ENCODE peak calls at places on chromosomes 11 and 22, in nine cellular contexts. One of them, this sample, is unnamed.

GRCh38 chr11:57344826-57345225 is 6.7 kb downstream of the P2RX3 start:
- DNase-seq in right cardiac atrium: no peak
- DNase-seq in pons: no peak
- DNase-seq in amygdala: no peak
- DNase-seq in activated CD4-positive, alpha-beta T cell treated with anti-CD3 and anti-CD28 coated beads, Interleukin-2, amount 50 U/mL, for 4 hours: no peak
- DNase-seq in GM10248: no peak
- DNase-seq in A673: no peak
- DNase-seq in stimulated activated CD8-positive, alpha-beta memory T cell treated with anti-CD3 and anti-CD28 coated beads, Interleukin-4, amount 100 ng/mL, for 48 hours: no peak
- DNase-seq in left cardiac atrium: no peak
- DNase-seq in this sample: no peak

GRCh38 chr11:113168358-113168757 is 146.0 kb upstream of the TTC12 start:
- DNase-seq in activated CD4-positive, alpha-beta T cell treated with anti-CD3 and anti-CD28 coated beads, Interleukin-2, amount 50 U/mL, for 4 hours: no peak
- DNase-seq in A673: no peak
- DNase-seq in right cardiac atrium: no peak
- DNase-seq in left cardiac atrium: no peak
- DNase-seq in pons: no peak
- DNase-seq in stimulated activated CD8-positive, alpha-beta memory T cell treated with anti-CD3 and anti-CD28 coated beads, Interleukin-4, amount 100 ng/mL, for 48 hours: no peak
- DNase-seq in amygdala: no peak
- DNase-seq in GM10248: no peak
- DNase-seq in this sample: no peak

GRCh38 chr11:101862410-101863233 is 52.2 kb upstream of the CEP126 start:
- DNase-seq in stimulated activated CD8-positive, alpha-beta memory T cell treated with anti-CD3 and anti-CD28 coated beads, Interleukin-4, amount 100 ng/mL, for 48 hours: no peak
- DNase-seq in left cardiac atrium: no peak
- DNase-seq in right cardiac atrium: peak
- DNase-seq in activated CD4-positive, alpha-beta T cell treated with anti-CD3 and anti-CD28 coated beads, Interleukin-2, amount 50 U/mL, for 4 hours: no peak
- DNase-seq in A673: peak
- DNase-seq in pons: peak
- DNase-seq in GM10248: no peak
- DNase-seq in amygdala: no peak
- DNase-seq in this sample: peak

GRCh38 chr11:33449798-33450197 is 192.6 kb downstream of the HIPK3 start:
- DNase-seq in A673: no peak
- DNase-seq in right cardiac atrium: no peak
- DNase-seq in GM10248: no peak
- DNase-seq in activated CD4-positive, alpha-beta T cell treated with anti-CD3 and anti-CD28 coated beads, Interleukin-2, amount 50 U/mL, for 4 hours: no peak
- DNase-seq in pons: no peak
- DNase-seq in amygdala: no peak
- DNase-seq in left cardiac atrium: no peak
- DNase-seq in stimulated activated CD8-positive, alpha-beta memory T cell treated with anti-CD3 and anti-CD28 coated beads, Interleukin-4, amount 100 ng/mL, for 48 hours: no peak
- DNase-seq in this sample: no peak

GRCh38 chr11:1233351-1234053 is 10.6 kb downstream of the MUC5B start:
- DNase-seq in GM10248: no peak
- DNase-seq in pons: no peak
- DNase-seq in amygdala: no peak
- DNase-seq in left cardiac atrium: peak
- DNase-seq in activated CD4-positive, alpha-beta T cell treated with anti-CD3 and anti-CD28 coated beads, Interleukin-2, amount 50 U/mL, for 4 hours: no peak
- DNase-seq in right cardiac atrium: peak
- DNase-seq in A673: no peak
- DNase-seq in stimulated activated CD8-positive, alpha-beta memory T cell treated with anti-CD3 and anti-CD28 coated beads, Interleukin-4, amount 100 ng/mL, for 48 hours: no peak
- DNase-seq in this sample: no peak

GRCh38 chr11:17531818-17532131 is 12.4 kb downstream of the USH1C start:
- DNase-seq in activated CD4-positive, alpha-beta T cell treated with anti-CD3 and anti-CD28 coated beads, Interleukin-2, amount 50 U/mL, for 4 hours: no peak
- DNase-seq in GM10248: no peak
- DNase-seq in right cardiac atrium: no peak
- DNase-seq in amygdala: no peak
- DNase-seq in stimulated activated CD8-positive, alpha-beta memory T cell treated with anti-CD3 and anti-CD28 coated beads, Interleukin-4, amount 100 ng/mL, for 48 hours: no peak
- DNase-seq in A673: no peak
- DNase-seq in left cardiac atrium: no peak
- DNase-seq in pons: no peak
- DNase-seq in this sample: no peak

GRCh38 chr11:26286472-26287066 is 45.4 kb upstream of the ANO3 start:
- DNase-seq in pons: no peak
- DNase-seq in right cardiac atrium: no peak
- DNase-seq in left cardiac atrium: no peak
- DNase-seq in activated CD4-positive, alpha-beta T cell treated with anti-CD3 and anti-CD28 coated beads, Interleukin-2, amount 50 U/mL, for 4 hours: no peak
- DNase-seq in A673: peak
- DNase-seq in amygdala: no peak
- DNase-seq in stimulated activated CD8-positive, alpha-beta memory T cell treated with anti-CD3 and anti-CD28 coated beads, Interleukin-4, amount 100 ng/mL, for 48 hours: no peak
- DNase-seq in GM10248: no peak
- DNase-seq in this sample: peak

GRCh38 chr11:104402812-104403521 is 239.0 kb upstream of the PDGFD start:
- DNase-seq in left cardiac atrium: no peak
- DNase-seq in GM10248: no peak
- DNase-seq in stimulated activated CD8-positive, alpha-beta memory T cell treated with anti-CD3 and anti-CD28 coated beads, Interleukin-4, amount 100 ng/mL, for 48 hours: no peak
- DNase-seq in pons: no peak
- DNase-seq in A673: no peak
- DNase-seq in amygdala: no peak
- DNase-seq in activated CD4-positive, alpha-beta T cell treated with anti-CD3 and anti-CD28 coated beads, Interleukin-2, amount 50 U/mL, for 4 hours: no peak
- DNase-seq in right cardiac atrium: no peak
- DNase-seq in this sample: no peak

GRCh38 chr11:113722934-113723333 is 16.8 kb upstream of the TMPRSS5 start:
- DNase-seq in activated CD4-positive, alpha-beta T cell treated with anti-CD3 and anti-CD28 coated beads, Interleukin-2, amount 50 U/mL, for 4 hours: no peak
- DNase-seq in amygdala: no peak
- DNase-seq in right cardiac atrium: no peak
- DNase-seq in pons: no peak
- DNase-seq in GM10248: no peak
- DNase-seq in stimulated activated CD8-positive, alpha-beta memory T cell treated with anti-CD3 and anti-CD28 coated beads, Interleukin-4, amount 100 ng/mL, for 48 hours: no peak
- DNase-seq in left cardiac atrium: no peak
- DNase-seq in A673: no peak
- DNase-seq in this sample: peak

GRCh38 chr11:101866619-101867491 is 48.0 kb upstream of the CEP126 start:
- DNase-seq in stimulated activated CD8-positive, alpha-beta memory T cell treated with anti-CD3 and anti-CD28 coated beads, Interleukin-4, amount 100 ng/mL, for 48 hours: no peak
- DNase-seq in GM10248: no peak
- DNase-seq in activated CD4-positive, alpha-beta T cell treated with anti-CD3 and anti-CD28 coated beads, Interleukin-2, amount 50 U/mL, for 4 hours: no peak
- DNase-seq in A673: no peak
- DNase-seq in pons: no peak
- DNase-seq in amygdala: no peak
- DNase-seq in left cardiac atrium: no peak
- DNase-seq in right cardiac atrium: no peak
- DNase-seq in this sample: peak

GRCh38 chr22:44692662-44693007 is 9.4 kb upstream of the PRR5 start:
- DNase-seq in A673: no peak
- DNase-seq in stimulated activated CD8-positive, alpha-beta memory T cell treated with anti-CD3 and anti-CD28 coated beads, Interleukin-4, amount 100 ng/mL, for 48 hours: no peak
- DNase-seq in left cardiac atrium: no peak
- DNase-seq in pons: no peak
- DNase-seq in amygdala: no peak
- DNase-seq in GM10248: no peak
- DNase-seq in right cardiac atrium: peak
- DNase-seq in activated CD4-positive, alpha-beta T cell treated with anti-CD3 and anti-CD28 coated beads, Interleukin-2, amount 50 U/mL, for 4 hours: no peak
- DNase-seq in this sample: no peak

GRCh38 chr11:69437001-69437875 is 44.2 kb upstream of the LINC01488 start:
- DNase-seq in right cardiac atrium: no peak
- DNase-seq in left cardiac atrium: no peak
- DNase-seq in A673: no peak
- DNase-seq in GM10248: no peak
- DNase-seq in activated CD4-positive, alpha-beta T cell treated with anti-CD3 and anti-CD28 coated beads, Interleukin-2, amount 50 U/mL, for 4 hours: no peak
- DNase-seq in pons: no peak
- DNase-seq in stimulated activated CD8-positive, alpha-beta memory T cell treated with anti-CD3 and anti-CD28 coated beads, Interleukin-4, amount 100 ng/mL, for 48 hours: no peak
- DNase-seq in amygdala: no peak
- DNase-seq in this sample: peak

GRCh38 chr11:33437529-33437928 is 180.3 kb downstream of the HIPK3 start:
- DNase-seq in left cardiac atrium: no peak
- DNase-seq in amygdala: no peak
- DNase-seq in A673: no peak
- DNase-seq in stimulated activated CD8-positive, alpha-beta memory T cell treated with anti-CD3 and anti-CD28 coated beads, Interleukin-4, amount 100 ng/mL, for 48 hours: no peak
- DNase-seq in pons: no peak
- DNase-seq in activated CD4-positive, alpha-beta T cell treated with anti-CD3 and anti-CD28 coated beads, Interleukin-2, amount 50 U/mL, for 4 hours: no peak
- DNase-seq in GM10248: no peak
- DNase-seq in right cardiac atrium: no peak
- DNase-seq in this sample: no peak

This sample was measured in bronchial epithelial cell.